ENCODE peak calls at places on chromosomes 4 and X, in four cellular contexts. I, Q, T and N are unnamed samples.

GRCh38 chr4:77146426-77147399 is 10.3 kb upstream of the CCNG2 start:
- DNase-seq in Q (no peak), I (no peak), T (no peak), N (no peak)

GRCh38 chr4:168766537-168767316 is 243.3 kb downstream of the CBR4 start:
- DNase-seq in I (no peak), T (no peak), Q (peak; percentile 50), N (no peak)

GRCh38 chr4:111937368-111937767 is 207.9 kb upstream of the FAM241A start:
- DNase-seq in T (no peak), I (no peak), Q (no peak), N (no peak)

GRCh38 chr4:20486433-20486832 is 213.8 kb upstream of the PACRGL start:
- DNase-seq in Q (no peak), I (no peak), T (no peak), N (no peak)

GRCh38 chr4:74961230-74961629 is 28.3 kb downstream of the PARM1 start:
- DNase-seq in I (no peak), Q (no peak), T (no peak), N (no peak)

GRCh38 chrX:45722471-45722870 is 521.8 kb upstream of the DIPK2B start:
- DNase-seq in Q (no peak), T (no peak), I (no peak), N (no peak)

GRCh38 chr4:5592272-5592671 is 116.1 kb downstream of the EVC2 start:
- DNase-seq in T (no peak), Q (no peak), I (no peak), N (no peak)

GRCh38 chr4:185464184-185464583 is 7.3 kb downstream of the CCDC110 start:
- DNase-seq in T (no peak), I (no peak), Q (no peak), N (no peak)

GRCh38 chr4:53703267-53703655 is 112.0 kb upstream of the LNX1 start:
- DNase-seq in Q (no peak), T (no peak), I (no peak), N (no peak)

GRCh38 chrX:70293621-70294020 is 3.7 kb downstream of the KIF4A start:
- DNase-seq in T (no peak), I (no peak), Q (no peak), N (no peak)

GRCh38 chrX:48539345-48540014 is at the start of gene TBC1D25:
- DNase-seq in I (peak; percentile 94), Q (peak; percentile 99), T (peak; percentile 94), N (peak; percentile 30)
- TF ChIP-seq POLR2A in I (peak; percentile 71), Q (no peak), T (peak; percentile 51), N (peak; percentile 35)

GRCh38 chr4:1979477-1980196 is 29.1 kb downstream of the NELFA start:
- DNase-seq in I (no peak), Q (no peak), T (peak; percentile 41), N (no peak)
- TF ChIP-seq POLR2A in I (peak; percentile 31), Q (no peak), T (no peak), N (no peak)

GRCh38 chr4:40195182-40196177 is 1.4 kb upstream of the RHOH start:
- DNase-seq in T (no peak), I (no peak), Q (no peak), N (no peak)
- TF ChIP-seq POLR2A in T (no peak), I (no peak), Q (no peak), N (no peak)

GRCh38 chrX:153726286-153727107 is 1.8 kb downstream of the ABCD1 start:
- DNase-seq in I (peak; percentile 75), T (peak; percentile 88), Q (peak; percentile 87), N (peak; percentile 79)
- TF ChIP-seq POLR2A in I (peak; percentile 38), T (no peak), Q (no peak), N (peak; percentile 51)

GRCh38 chrX:1327651-1328304 is 8.8 kb upstream of the IL3RA start:
- DNase-seq in Q (no peak), I (no peak), T (no peak), N (no peak)
- TF ChIP-seq POLR2A in Q (no peak), I (no peak), T (no peak), N (no peak)

GRCh38 chr4:125315571-125316390 is 1.0 kb downstream of the FAT4 start:
- DNase-seq in Q (peak; percentile 46), I (no peak), T (peak; percentile 89), N (no peak)

GRCh38 chr4:125313989-125314602 is 659 bp upstream of the FAT4 start:
- DNase-seq in Q (no peak), I (no peak), T (no peak), N (no peak)

GRCh38 chr4:125316391-125316780 is 1.6 kb downstream of the FAT4 start:
- DNase-seq in T (peak; percentile 85), Q (peak; percentile 45), I (no peak), N (no peak)

GRCh38 chr4:125313497-125313896 is 1.3 kb upstream of the FAT4 start:
- DNase-seq in T (no peak), I (peak; percentile 50), Q (no peak), N (no peak)

DNA sequence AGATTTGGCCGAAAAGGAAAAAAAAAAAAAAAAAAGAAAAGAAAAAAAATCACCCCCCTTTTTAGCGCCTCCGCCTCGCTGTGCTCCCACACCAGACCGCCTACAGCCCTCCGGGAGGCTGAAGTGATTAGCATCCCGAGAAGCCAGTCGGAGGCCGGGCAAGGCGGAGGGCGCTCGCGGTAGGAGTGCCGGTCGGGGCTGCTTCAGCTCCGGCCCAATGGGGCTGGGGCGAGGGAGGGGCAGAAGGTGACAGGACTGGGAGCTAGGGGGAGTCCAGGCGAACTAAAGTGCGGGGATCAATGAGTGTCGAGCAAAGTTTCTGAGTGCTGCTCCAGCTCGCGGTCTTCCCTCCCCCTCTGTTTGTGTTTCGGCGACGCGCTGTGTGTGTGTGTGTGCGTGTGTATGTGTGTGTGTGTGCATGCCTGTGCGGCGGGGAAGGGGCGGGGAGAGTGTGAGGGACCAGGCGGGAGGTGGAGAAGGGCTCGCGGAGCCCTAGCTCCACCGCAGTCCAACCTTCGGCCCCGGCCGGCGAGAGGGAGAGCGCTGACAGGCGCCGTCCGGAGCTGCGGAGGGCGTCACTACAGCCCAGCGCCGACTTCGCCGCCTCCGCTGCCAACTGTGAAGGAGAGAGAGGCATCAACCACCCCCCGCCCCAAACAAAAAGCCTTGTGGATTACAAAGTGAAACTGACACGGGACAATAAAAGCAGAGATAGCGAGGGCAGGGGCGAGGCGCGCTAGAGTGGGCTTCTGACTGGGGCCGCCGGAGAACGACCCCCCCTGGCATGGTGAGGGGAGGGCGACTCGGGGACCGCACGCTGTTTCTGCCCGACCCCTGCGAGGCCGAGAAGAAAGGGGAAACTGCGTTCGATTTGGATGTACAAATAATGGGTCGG is at the start of gene FAT4:
- DNase-seq in Q (peak; percentile 84), T (peak; percentile 95), I (peak; percentile 35), N (peak; percentile 58)
- TF ChIP-seq POLR2A in Q (peak; percentile 29), T (peak; percentile 51), I (no peak), N (peak; percentile 73)

DNA sequence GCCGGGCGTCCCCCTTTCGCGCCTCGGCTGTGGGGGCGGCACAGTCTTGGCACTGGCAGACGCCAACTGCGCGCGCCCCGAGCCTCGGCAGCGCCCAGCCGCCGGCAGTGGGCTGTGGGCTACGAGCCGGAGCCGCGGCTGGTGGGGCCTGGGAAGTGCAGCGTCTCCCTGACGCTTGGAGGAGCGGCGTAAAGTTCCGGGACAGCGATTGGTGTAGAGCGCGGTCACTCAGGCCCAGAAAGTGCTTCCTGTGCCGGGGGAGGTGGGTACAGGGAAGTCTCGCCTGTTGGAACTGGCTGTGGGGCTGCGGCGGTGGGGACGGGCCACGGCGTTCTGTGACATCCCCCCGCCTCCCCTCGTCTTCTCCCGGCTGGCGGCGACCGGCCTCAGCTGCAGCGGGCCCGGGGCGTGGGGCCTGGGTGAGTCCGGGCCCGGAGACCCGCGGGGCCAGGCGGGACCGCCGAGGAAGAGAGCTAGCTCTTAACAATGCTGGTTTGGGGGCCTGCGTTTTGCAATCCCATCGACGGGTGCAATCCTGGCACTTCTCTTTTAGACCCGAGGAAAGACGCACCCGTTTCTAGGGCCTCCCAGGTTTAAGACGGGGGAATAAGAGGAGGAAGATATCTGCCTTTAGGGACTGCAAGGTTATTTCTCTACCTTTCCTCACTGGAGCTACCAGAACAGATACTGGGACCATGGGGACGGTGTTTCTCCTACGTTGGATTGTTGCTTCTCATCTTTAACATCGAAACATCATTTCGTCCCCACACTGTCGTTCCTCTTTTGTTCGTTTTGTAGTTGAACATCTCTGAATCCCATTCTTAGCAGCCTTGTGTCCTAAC is at the start of the genes RWDD4 and TRAPPC11:
- DNase-seq in T (peak; percentile 95), I (peak; percentile 98), Q (peak; percentile 99), N (peak; percentile 82)
- TF ChIP-seq POLR2A in T (peak; percentile 91), I (peak; percentile 84), Q (peak; percentile 91), N (peak; percentile 32)

GRCh38 chrX:54044126-54044876 is at the start of gene PHF8:
- DNase-seq in Q (peak; percentile 98), T (peak; percentile 99), I (peak; percentile 91), N (peak; percentile 44)
- TF ChIP-seq POLR2A in Q (no peak), T (peak; percentile 54), I (peak; percentile 70), N (no peak)